ENCODE peak calls at places on chromosomes 7 and 10, in four cellular contexts. O is HepG2, N is WTC11, Y is GM12878. R is an unnamed sample.

GRCh38 chr7:132882714-132883428 is 199.0 kb downstream of the CHCHD3 start:
- DNase-seq in N (no peak), Y (peak), O (no peak), R (no peak)

GRCh38 chr7:2713370-2713769 is 25.4 kb downstream of the AMZ1 start:
- DNase-seq in Y (no peak), O (no peak), N (no peak), R (no peak)

GRCh38 chr10:79268100-79268670 is 79.1 kb upstream of the PPIF start:
- DNase-seq in O (no peak), Y (no peak), N (no peak), R (no peak)

GRCh38 chr10:91797077-91797690 is 1.0 kb upstream of the TNKS2 start:
- DNase-seq in Y (no peak), O (no peak), N (no peak), R (no peak)

GRCh38 chr7:87935373-87935706 is 1.3 kb downstream of the ADAM22 start:
- DNase-seq in Y (no peak), O (no peak), N (no peak), R (no peak)

GRCh38 chr10:15295540-15296325 is 75.4 kb downstream of the FAM171A1 start:
- DNase-seq in O (no peak), N (no peak), Y (no peak), R (no peak)

GRCh38 chr10:34854147-34854601 is 39.1 kb upstream of the PARD3 start:
- DNase-seq in Y (no peak), N (no peak), O (no peak), R (no peak)

GRCh38 chr10:35789996-35790395 is 147.9 kb upstream of the FZD8 start:
- DNase-seq in N (no peak), Y (no peak), O (no peak), R (no peak)

GRCh38 chr10:96846395-96846794 is 14.3 kb downstream of the LCOR start:
- DNase-seq in O (no peak), Y (no peak), N (no peak), R (no peak)

GRCh38 chr7:123537026-123537642 is 2.7 kb upstream of the IQUB start:
- DNase-seq in Y (no peak), N (no peak), O (peak), R (peak)

GRCh38 chr10:22874189-22874854 is 53.5 kb upstream of the ARMC3 start:
- DNase-seq in O (no peak), N (no peak), Y (no peak), R (no peak)

GRCh38 chr10:89548673-89549072 is 13.3 kb upstream of the SLC16A12 start:
- DNase-seq in Y (no peak), O (no peak), N (no peak), R (no peak)

GRCh38 chr7:41544241-41544640 is 158.6 kb downstream of the INHBA start:
- DNase-seq in O (no peak), N (no peak), Y (no peak), R (no peak)
- TF ChIP-seq ETV6 in O (no peak), N (no peak), Y (no peak), R (no peak)

GRCh38 chr7:41504581-41504980 is 198.3 kb downstream of the INHBA start:
- DNase-seq in N (no peak), Y (no peak), O (no peak), R (no peak)

GRCh38 chr7:41507686-41508268 is 195.1 kb downstream of the INHBA start:
- DNase-seq in Y (no peak), O (peak), N (no peak), R (no peak)

GRCh38 chr7:41503438-41503837 is 199.5 kb downstream of the INHBA start:
- DNase-seq in N (no peak), Y (no peak), O (no peak), R (no peak)

DNA sequence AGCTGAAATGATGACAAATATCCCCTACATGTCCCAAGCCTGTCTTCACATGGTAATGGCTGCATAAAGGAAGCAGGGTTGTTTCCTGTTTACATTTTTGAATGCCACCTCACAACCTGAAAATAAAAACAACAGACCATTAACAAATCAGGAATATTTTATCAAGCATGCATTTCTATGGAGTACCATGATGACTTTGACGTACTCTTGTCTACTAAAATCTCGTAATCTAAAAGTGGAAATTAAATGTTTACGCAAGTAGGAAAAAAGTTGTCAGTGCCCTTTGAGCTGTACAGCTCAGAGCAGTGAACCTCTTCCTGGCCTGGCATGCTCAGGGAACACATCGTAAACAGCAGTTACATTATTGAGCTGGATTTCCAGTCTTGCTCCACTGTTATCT is 194.1 kb downstream of the INHBA start:
- DNase-seq in O (no peak), N (no peak), Y (no peak), R (no peak)
- TF ChIP-seq ETV6 in O (no peak), N (no peak), Y (no peak), R (no peak)

DNA sequence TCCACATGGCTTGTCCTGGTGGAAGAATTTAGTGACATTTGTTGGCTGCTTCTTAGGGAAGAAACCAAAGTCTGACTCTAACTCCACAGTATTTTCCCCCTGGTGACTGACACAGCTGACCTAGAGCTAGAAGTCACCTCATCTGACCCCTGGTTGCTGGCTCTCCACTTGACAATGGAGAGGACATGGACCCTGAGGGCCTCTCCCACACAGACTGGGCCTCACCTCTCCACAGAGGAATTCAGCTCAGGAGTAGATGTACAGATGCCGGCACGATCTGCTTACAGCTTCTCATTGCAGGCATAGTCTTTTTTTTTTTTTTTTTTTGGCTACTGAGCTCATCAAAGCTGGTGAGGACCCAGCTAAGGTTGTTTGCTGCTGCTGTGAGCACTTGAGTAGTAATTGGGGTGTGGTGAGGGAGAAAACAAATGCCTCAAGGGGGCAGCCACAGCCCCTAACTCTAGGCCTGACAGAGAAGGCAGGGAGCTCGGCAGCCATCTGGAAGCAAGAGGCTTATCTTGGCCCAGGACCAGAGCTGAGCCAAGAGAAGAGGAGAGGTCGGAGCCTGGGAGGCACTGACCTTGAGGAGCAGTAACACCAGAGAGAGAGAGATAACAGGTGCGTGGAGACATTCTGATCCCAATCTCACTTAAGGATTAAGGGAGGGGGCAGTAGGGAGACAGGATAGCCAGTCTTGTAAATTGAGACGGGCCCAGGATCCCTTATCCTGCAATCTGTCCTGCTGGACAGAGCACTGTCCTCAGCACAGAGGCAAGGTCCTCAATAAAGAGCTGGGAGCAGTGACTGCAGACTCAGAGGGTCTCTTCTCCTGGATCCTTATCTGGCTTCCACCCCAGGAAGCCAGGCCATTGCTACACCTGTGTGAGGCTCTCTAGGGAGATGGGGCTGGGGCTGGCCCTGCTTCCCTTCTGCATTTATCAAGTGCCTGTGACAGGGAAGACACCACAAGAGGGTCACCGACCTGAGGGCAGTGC is 9.4 kb downstream of the PRSS58 start:
- DNase-seq in Y (no peak), O (no peak), N (peak), R (no peak)
- TF ChIP-seq ETV6 in Y (no peak), O (no peak), N (no peak), R (no peak)

GRCh38 chr7:20299145-20299544 is 31.6 kb upstream of the ITGB8 start:
- DNase-seq in Y (no peak), O (no peak), N (no peak), R (no peak)

GRCh38 chr7:20298486-20298901 is 32.2 kb upstream of the ITGB8 start:
- DNase-seq in O (no peak), Y (peak), N (no peak), R (no peak)

GRCh38 chr7:20299647-20300312 is 30.9 kb upstream of the ITGB8 start:
- DNase-seq in Y (peak), N (no peak), O (no peak), R (no peak)

GRCh38 chr7:20301311-20301939 is 29.3 kb upstream of the ITGB8 start:
- DNase-seq in Y (no peak), N (no peak), O (no peak), R (peak)

GRCh38 chr7:20296444-20296843 is 34.3 kb upstream of the ITGB8 start:
- DNase-seq in N (no peak), O (peak), Y (no peak), R (no peak)
- TF ChIP-seq ETV6 in N (no peak), O (no peak), Y (no peak), R (no peak)

GRCh38 chr7:107857541-107857912 is 33.5 kb upstream of the DLD start:
- DNase-seq in O (peak), Y (no peak), N (no peak), R (no peak)

GRCh38 chr7:107854454-107854853 is 36.5 kb upstream of the DLD start:
- DNase-seq in N (no peak), O (no peak), Y (no peak), R (no peak)

GRCh38 chr7:107858280-107858679 is 32.7 kb upstream of the DLD start:
- DNase-seq in Y (no peak), O (no peak), N (no peak), R (no peak)

GRCh38 chr7:107854989-107855388 is 36.0 kb upstream of the DLD start:
- DNase-seq in N (no peak), O (no peak), Y (no peak), R (no peak)

GRCh38 chr7:107856806-107857540 is 34.0 kb upstream of the DLD start:
- DNase-seq in N (no peak), Y (no peak), O (peak), R (no peak)
- TF ChIP-seq ETV6 in N (no peak), Y (no peak), O (no peak), R (no peak)

R was measured in K562.